ENCODE peak calls at places on chromosome X, in five cellular contexts. W is H54, L is cardiac muscle cell, J is iris pigment epithelial cell, M is neural crest cell. I is an unnamed sample.

GRCh38 chrX:40010550-40011364 is 87.0 kb downstream of the BCOR start:
- DNase-seq in L (no peak), J (no peak), W (no peak), M (no peak), I (no peak)

GRCh38 chrX:69072486-69073006 is 92.7 kb downstream of the PJA1 start:
- DNase-seq in J (no peak), L (no peak), W (no peak), M (no peak), I (no peak)

GRCh38 chrX:38312436-38312835 is 14.9 kb downstream of the RPGR start:
- DNase-seq in M (no peak), L (no peak), J (peak), W (no peak), I (no peak)

GRCh38 chrX:48972214-48973164 is 845 bp upstream of the KCND1 start:
- DNase-seq in W (no peak), J (peak), L (peak), M (peak), I (peak)

GRCh38 chrX:30301203-30301602 is 8.0 kb downstream of the NR0B1 start:
- DNase-seq in W (no peak), M (no peak), L (no peak), J (no peak), I (no peak)

GRCh38 chrX:37912286-37912685 is 64.9 kb upstream of the DYNLT3 start:
- DNase-seq in J (peak), W (no peak), L (no peak), M (no peak), I (no peak)

GRCh38 chrX:128975716-128976115 is 547.6 kb downstream of the SMARCA1 start:
- DNase-seq in J (peak), L (peak), M (peak), W (peak), I (peak)

GRCh38 chrX:130443883-130444282 is 42.1 kb downstream of the RBMX2 start:
- DNase-seq in J (no peak), W (no peak), M (no peak), L (no peak), I (no peak)

GRCh38 chrX:108735680-108736508 is 469 bp downstream of the IRS4 start:
- DNase-seq in J (peak), M (no peak), L (peak), W (no peak), I (no peak)

GRCh38 chrX:134548257-134548732 is 88.3 kb downstream of the HPRT1 start:
- DNase-seq in J (no peak), M (no peak), L (peak), W (no peak), I (no peak)

GRCh38 chrX:2391869-2392606 is 108.7 kb downstream of the DHRSX start:
- DNase-seq in M (no peak), W (peak), L (no peak), J (peak), I (peak)

GRCh38 chrX:70494441-70494840 is 49.8 kb downstream of the DLG3 start:
- DNase-seq in L (no peak), W (no peak), J (no peak), M (no peak), I (no peak)

GRCh38 chrX:23883737-23884354 is 23.9 kb downstream of the APOO start:
- DNase-seq in J (peak), W (peak), L (no peak), M (no peak), I (no peak)

GRCh38 chrX:23333842-23334535 is 660 bp upstream of the PTCHD1 start:
- DNase-seq in J (no peak), L (peak), M (no peak), W (no peak), I (no peak)

GRCh38 chrX:125757794-125758564 is 408.1 kb downstream of the DCAF12L2 start:
- DNase-seq in W (peak), M (no peak), L (no peak), J (no peak), I (no peak)

GRCh38 chrX:119757979-119758681 is at the start of gene SOWAHD:
- DNase-seq in W (peak), J (no peak), M (peak), L (peak), I (peak)

GRCh38 chrX:152641256-152641875 is 3.7 kb downstream of the GABRQ start:
- DNase-seq in J (no peak), L (no peak), M (no peak), W (no peak), I (no peak)

GRCh38 chrX:150364347-150365050 is 1.4 kb downstream of the MAMLD1 start:
- DNase-seq in M (peak), J (peak), L (peak), W (no peak), I (no peak)

GRCh38 chrX:40392599-40392998 is 188.2 kb upstream of the ATP6AP2 start:
- DNase-seq in W (no peak), J (no peak), M (no peak), L (no peak), I (no peak)

GRCh38 chrX:11908371-11908770 is 150.3 kb downstream of the MSL3 start:
- DNase-seq in M (no peak), J (peak), L (peak), W (no peak), I (no peak)

GRCh38 chrX:42149281-42149680 is 225.9 kb upstream of the CASK start:
- DNase-seq in W (no peak), J (no peak), L (no peak), M (no peak), I (no peak)

GRCh38 chrX:41779058-41779564 is 55.1 kb downstream of the GPR82 start:
- DNase-seq in J (peak), M (no peak), W (no peak), L (peak), I (no peak)

GRCh38 chrX:121028419-121028818 is 19.0 kb upstream of the GLUD2 start:
- DNase-seq in L (no peak), W (no peak), J (no peak), M (no peak), I (no peak)

GRCh38 chrX:139936259-139936658 is 3.4 kb upstream of the ATP11C start:
- DNase-seq in J (no peak), W (no peak), L (no peak), M (no peak), I (no peak)

GRCh38 chrX:37545066-37545465 is 26.4 kb upstream of the LANCL3 start:
- DNase-seq in W (no peak), J (no peak), M (no peak), L (no peak), I (no peak)

GRCh38 chrX:71144651-71145050 is at the start of gene NLGN3:
- DNase-seq in J (no peak), M (peak), W (no peak), L (peak), I (no peak)

GRCh38 chrX:24563291-24564010 is 83.7 kb downstream of the PCYT1B start:
- DNase-seq in W (no peak), L (no peak), J (no peak), M (no peak), I (no peak)

GRCh38 chrX:150269613-150270254 is 93.4 kb upstream of the MAMLD1 start:
- DNase-seq in J (no peak), L (no peak), M (no peak), W (no peak), I (peak)

GRCh38 chrX:97126020-97126419 is 242.3 kb downstream of the RPA4 start:
- DNase-seq in J (peak), M (no peak), L (no peak), W (no peak), I (no peak)

GRCh38 chrX:127038065-127038464 is 218.5 kb downstream of the PRR32 start:
- DNase-seq in M (no peak), W (no peak), L (peak), J (no peak), I (no peak)

GRCh38 chrX:106791495-106791894 is 11.0 kb upstream of the TBC1D8B start:
- DNase-seq in L (peak), J (peak), W (no peak), M (no peak), I (no peak)

GRCh38 chrX:97089116-97089515 is 205.4 kb downstream of the RPA4 start:
- DNase-seq in W (no peak), M (no peak), L (no peak), J (no peak), I (no peak)

GRCh38 chrX:102651968-102652744 is 873 bp downstream of the GPRASP1 start:
- DNase-seq in M (peak), W (no peak), J (peak), L (peak), I (no peak)

GRCh38 chrX:154010330-154011087 is 9.2 kb downstream of the IRAK1 start:
- DNase-seq in L (no peak), M (no peak), J (peak), W (no peak), I (no peak)

GRCh38 chrX:115350696-115351408 is 61.3 kb downstream of the LUZP4 start:
- DNase-seq in W (no peak), L (peak), J (no peak), M (no peak), I (no peak)

GRCh38 chrX:38732866-38733265 is 68.4 kb upstream of the MID1IP1 start:
- DNase-seq in J (no peak), L (no peak), W (no peak), M (no peak), I (no peak)

GRCh38 chrX:131895002-131895401 is 128.1 kb upstream of the STK26 start:
- DNase-seq in W (no peak), J (peak), L (no peak), M (no peak), I (no peak)

GRCh38 chrX:73563740-73564073 is 710 bp downstream of the CHIC1 start:
- DNase-seq in M (no peak), W (no peak), J (peak), L (no peak), I (no peak)